ENCODE peak calls at places on chromosomes 7 and 10, in four cellular contexts. E is lung, A is Calu3, N is A673. G is an unnamed sample.

GRCh38 chr7:137981668-137982067 is 20.2 kb downstream of the CREB3L2 start:
- DNase-seq in E (no peak), A (no peak), N (no peak), G (no peak)

GRCh38 chr7:2521952-2522591 is 2.5 kb downstream of the LFNG start:
- DNase-seq in E (peak; percentile 59), N (peak; percentile 49), A (peak; percentile 69), G (no peak)

GRCh38 chr10:1785835-1786234 is 48.5 kb upstream of the ADARB2 start:
- DNase-seq in N (no peak), A (no peak), E (no peak), G (no peak)

GRCh38 chr7:93835684-93836083 is 54.9 kb downstream of the TFPI2 start:
- DNase-seq in A (no peak), N (no peak), E (no peak), G (no peak)

GRCh38 chr10:27719052-27719451 is 26.6 kb downstream of the MKX start:
- DNase-seq in E (no peak), N (no peak), A (no peak), G (no peak)

GRCh38 chr7:4200546-4201094 is 481.5 kb upstream of the FOXK1 start:
- DNase-seq in A (no peak), E (no peak), N (no peak), G (no peak)

GRCh38 chr10:107442035-107442505 is 277.6 kb upstream of the SORCS1 start:
- DNase-seq in N (peak; percentile 19), E (no peak), A (no peak), G (no peak)

GRCh38 chr10:11863353-11864105 is 40.4 kb downstream of the PROSER2 start:
- DNase-seq in E (no peak), N (no peak), A (no peak), G (no peak)

GRCh38 chr7:111866787-111867186 is 304.5 kb upstream of the IMMP2L start:
- DNase-seq in N (no peak), A (no peak), E (no peak), G (no peak)

GRCh38 chr7:1455241-1455939 is 3.9 kb downstream of the MICALL2 start:
- DNase-seq in E (peak; percentile 84), N (no peak), A (peak; percentile 99), G (no peak)

GRCh38 chr10:13180788-13181187 is 19.4 kb downstream of the MCM10 start:
- DNase-seq in A (no peak), N (no peak), E (no peak), G (no peak)

GRCh38 chr10:119253433-119254174 is 46.2 kb downstream of the GRK5 start:
- DNase-seq in N (peak; percentile 47), E (peak; percentile 51), A (peak; percentile 19), G (peak; percentile 93)

GRCh38 chr10:521844-522243 is 167.6 kb downstream of the DIP2C start:
- DNase-seq in N (no peak), A (no peak), E (no peak), G (no peak)

GRCh38 chr10:17867056-17867455 is 57.9 kb downstream of the MRC1 start:
- DNase-seq in A (no peak), N (no peak), E (no peak), G (no peak)

GRCh38 chr10:17873946-17874345 is 64.8 kb downstream of the MRC1 start:
- DNase-seq in N (no peak), A (no peak), E (no peak), G (no peak)

GRCh38 chr10:17871036-17871435 is 61.9 kb downstream of the MRC1 start:
- DNase-seq in E (no peak), N (no peak), A (no peak), G (no peak)

GRCh38 chr10:17877121-17877520 is 68.0 kb downstream of the MRC1 start:
- DNase-seq in A (no peak), N (no peak), E (no peak), G (no peak)

GRCh38 chr10:17872191-17873091 is 63.3 kb downstream of the MRC1 start:
- DNase-seq in E (no peak), A (no peak), N (peak; percentile 59), G (no peak)
- TF ChIP-seq CTCF in E (peak; percentile 1), A (no peak), N (peak; percentile 72), G (peak; percentile 41)

DNA sequence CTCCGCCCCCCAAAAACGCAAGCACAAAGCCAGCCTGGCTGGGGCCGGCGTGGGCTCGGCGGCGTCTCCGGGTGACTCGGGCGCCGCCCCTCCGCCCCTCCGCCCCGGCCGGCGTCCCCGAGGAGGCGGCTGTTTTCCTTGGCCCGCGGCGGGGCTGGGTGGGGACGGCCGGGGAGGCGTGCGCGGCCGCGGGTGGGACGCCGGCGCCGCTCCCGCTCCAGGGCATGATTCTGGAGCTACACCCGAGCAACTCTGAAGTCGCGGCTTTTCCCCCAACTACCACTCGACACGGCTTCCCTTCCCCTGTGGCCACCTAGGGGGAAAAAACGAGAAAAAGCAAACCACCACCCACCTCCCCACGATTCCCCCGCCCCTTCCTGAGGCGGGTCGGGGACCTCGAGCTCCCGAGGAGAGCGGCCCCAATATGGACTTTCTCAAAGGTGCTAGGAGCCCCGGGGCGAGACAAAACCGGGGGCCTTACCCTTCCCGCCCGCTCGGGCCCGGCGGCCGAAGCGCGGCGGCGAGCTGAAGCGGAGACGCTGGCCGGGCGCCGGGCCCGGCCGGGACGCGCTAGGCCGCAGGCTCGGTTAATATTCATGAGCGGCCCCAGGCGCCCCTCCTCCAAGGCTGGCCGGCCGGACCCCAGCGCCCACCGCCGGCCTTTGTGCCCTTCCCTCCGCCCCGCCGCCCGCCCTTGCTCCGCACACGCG is 856 bp downstream of the ARHGAP21 start:
- DNase-seq in A (peak; percentile 46), E (peak; percentile 42), N (peak; percentile 77), G (peak; percentile 90)
- TF ChIP-seq CTCF in A (no peak), E (no peak), N (no peak), G (no peak)

DNA sequence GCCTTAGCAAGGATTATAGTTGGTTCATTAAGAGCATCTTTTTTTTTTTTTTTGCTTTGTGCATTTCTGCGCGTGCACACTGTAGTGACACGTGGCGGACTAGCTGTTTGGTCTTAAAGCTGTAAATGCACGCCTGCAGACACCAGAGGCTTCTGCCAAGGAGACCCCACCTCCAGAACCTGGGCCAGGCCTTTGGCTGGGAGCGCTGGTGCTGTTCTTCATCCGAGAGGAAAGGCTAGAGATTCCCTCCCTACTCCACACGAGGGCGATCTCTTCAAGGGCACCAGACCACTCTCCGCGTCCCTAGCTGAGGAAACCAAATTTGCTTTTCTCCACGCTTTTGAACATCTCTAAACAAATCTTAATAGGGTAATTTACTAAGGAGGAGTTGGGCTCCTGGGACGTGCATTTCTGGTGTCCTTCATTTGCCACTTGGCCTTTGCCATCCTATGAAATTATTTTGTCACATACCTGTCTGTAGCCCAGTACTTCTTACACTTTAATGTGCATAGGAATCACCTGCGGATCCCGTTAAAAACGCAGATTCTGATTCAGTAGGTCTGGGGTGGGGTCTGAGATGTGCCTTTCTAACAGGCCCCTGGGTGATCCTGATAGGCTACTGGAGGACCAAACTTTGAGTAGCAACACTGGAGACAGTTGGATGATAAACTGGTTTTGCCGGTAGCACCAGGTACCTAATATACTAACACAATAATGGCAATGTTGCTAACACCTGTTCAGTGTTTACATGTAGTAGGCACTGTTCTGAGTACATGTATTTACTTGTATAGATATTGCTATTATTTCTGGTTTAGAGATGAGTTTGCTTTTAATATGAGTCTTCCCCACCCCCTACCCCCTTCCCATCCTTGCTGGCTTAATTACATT is 1.3 kb upstream of the SLC26A5 start:
- DNase-seq in A (peak; percentile 60), N (peak; percentile 75), E (peak; percentile 49), G (no peak)
- TF ChIP-seq CTCF in A (peak; percentile 46), N (peak; percentile 75), E (no peak), G (peak; percentile 67)

GRCh38 chr10:91632671-91633550 is at the start of gene PPP1R3C:
- DNase-seq in A (peak; percentile 84), N (peak; percentile 94), E (peak; percentile 85), G (peak; percentile 93)
- TF ChIP-seq CTCF in A (no peak), N (peak; percentile 45), E (no peak), G (peak; percentile 43)

G was measured in osteocyte.